ENCODE peak calls at places on chromosomes 5 and 9, in four cellular contexts. Z is Calu3; J is neuronal stem cell; F is stimulated activated CD8-positive, alpha-beta memory T cell treated with anti-CD3 and anti-CD28 coated beads, Interleukin-4, amount 100 ng/mL, for 1 hour. S is an unnamed sample.

GRCh38 chr5:120599576-120599975 is 135.5 kb downstream of the PRR16 start:
- DNase-seq in J (no peak), Z (peak), F (no peak), S (no peak)

GRCh38 chr5:7394889-7395431 is 978 bp upstream of the ADCY2 start:
- DNase-seq in F (no peak), J (peak), Z (no peak), S (no peak)

GRCh38 chr5:111950660-111951059 is 193.7 kb upstream of the NREP start:
- DNase-seq in F (no peak), Z (no peak), J (no peak), S (no peak)

GRCh38 chr5:32687167-32687831 is 23.8 kb upstream of the NPR3 start:
- DNase-seq in F (no peak), J (no peak), Z (peak), S (no peak)

GRCh38 chr5:136202800-136203199 is 9.8 kb upstream of the SMIM32 start:
- DNase-seq in Z (no peak), J (peak), F (no peak), S (no peak)

GRCh38 chr5:149371296-149371962 is 7.7 kb downstream of the IL17B start:
- DNase-seq in J (peak), Z (peak), F (peak), S (peak)

GRCh38 chr9:100425758-100426157 is 1.2 kb upstream of the MSANTD3 start:
- DNase-seq in Z (no peak), F (no peak), J (no peak), S (no peak)

GRCh38 chr9:126317513-126317912 is 9.1 kb upstream of the MVB12B start:
- DNase-seq in J (no peak), F (no peak), Z (peak), S (peak)

GRCh38 chr5:53109041-53109435 is 519 bp downstream of the MOCS2 start:
- DNase-seq in Z (no peak), F (no peak), J (peak), S (no peak)

GRCh38 chr5:76532061-76532460 is 91.1 kb downstream of the F2RL2 start:
- DNase-seq in J (no peak), F (no peak), Z (no peak), S (no peak)

GRCh38 chr5:137442660-137443059 is 56.5 kb downstream of the SPOCK1 start:
- DNase-seq in Z (no peak), F (no peak), J (no peak), S (no peak)

GRCh38 chr5:118042076-118042475 is 946.3 kb downstream of the DTWD2 start:
- DNase-seq in J (no peak), Z (no peak), F (no peak), S (no peak)

GRCh38 chr5:72477176-72477575 is 30.0 kb downstream of the ZNF366 start:
- DNase-seq in J (no peak), F (no peak), Z (no peak), S (no peak)

GRCh38 chr5:153704110-153704509 is 213.6 kb downstream of the GRIA1 start:
- DNase-seq in Z (no peak), J (no peak), F (no peak), S (no peak)

GRCh38 chr5:101306391-101307137 is 403.5 kb upstream of the ST8SIA4 start:
- DNase-seq in Z (no peak), F (no peak), J (no peak), S (no peak)

GRCh38 chr5:74919487-74919886 is 53.3 kb upstream of the FAM169A start:
- DNase-seq in F (no peak), Z (no peak), J (peak), S (no peak)

GRCh38 chr5:172144291-172144815 is 43.7 kb downstream of the STK10 start:
- DNase-seq in F (no peak), J (no peak), Z (peak), S (no peak)

GRCh38 chr5:104061707-104062106 is 499.1 kb upstream of the NUDT12 start:
- DNase-seq in Z (no peak), F (no peak), J (no peak), S (no peak)

GRCh38 chr5:30287890-30288289 is 905.6 kb upstream of the CDH6 start:
- DNase-seq in Z (no peak), F (no peak), J (no peak), S (no peak)

GRCh38 chr5:88298425-88298824 is 29.8 kb upstream of the TMEM161B start:
- DNase-seq in F (no peak), J (no peak), Z (no peak), S (no peak)

GRCh38 chr5:114237766-114238165 is 124.1 kb upstream of the KCNN2 start:
- DNase-seq in F (no peak), J (no peak), Z (no peak), S (no peak)

S was measured in naive B cell.